ENCODE peak calls at places on chromosomes 12 and 14, in four cellular contexts. D, U, F and R are unnamed samples. For H3K4me1, the result is how much of the 10 kb centered on the place peaks cover.

GRCh38 chr14:72433511-72433910 is 460.4 kb downstream of the DPF3 start:
- DNase-seq in F (no peak), U (no peak), D (no peak), R (no peak)

GRCh38 chr14:97713023-97713422 is 915.8 kb downstream of the VRK1 start:
- DNase-seq in U (no peak), D (no peak), F (peak), R (no peak)

GRCh38 chr12:122999986-123000420 is 19.5 kb downstream of the ARL6IP4 start:
- DNase-seq in D (no peak), U (no peak), F (no peak), R (peak)

GRCh38 chr12:104458645-104459555 is 2.2 kb downstream of the CHST11 start:
- DNase-seq in F (no peak), U (no peak), D (no peak), R (peak)

GRCh38 chr12:27015730-27016076 is 1.5 kb upstream of the TM7SF3 start:
- DNase-seq in F (no peak), D (no peak), U (no peak), R (no peak)

GRCh38 chr12:15522574-15523187 is 200.4 kb downstream of the PTPRO start:
- DNase-seq in D (no peak), U (no peak), F (no peak), R (no peak)

GRCh38 chr14:90518075-90518940 is 121.5 kb downstream of the CALM1 start:
- DNase-seq in D (no peak), F (no peak), U (peak), R (no peak)

GRCh38 chr12:75955251-75955650 is 76.3 kb downstream of the PHLDA1 start:
- DNase-seq in U (no peak), D (no peak), F (no peak), R (no peak)

GRCh38 chr14:77043177-77043983 is 14.9 kb upstream of the IRF2BPL start:
- DNase-seq in D (peak), U (peak), F (no peak), R (peak)

GRCh38 chr14:64715628-64716412 is 11.6 kb downstream of the PLEKHG3 start:
- DNase-seq in U (peak), F (no peak), D (no peak), R (no peak)

GRCh38 chr12:132766380-132767085 is 4.9 kb upstream of the ANKLE2 start:
- DNase-seq in D (no peak), F (no peak), U (no peak), R (peak)

GRCh38 chr14:65333926-65334687 is 78.4 kb upstream of the FUT8 start:
- DNase-seq in U (peak), F (no peak), D (no peak), R (no peak)

GRCh38 chr12:70080577-70080976 is 162.7 kb upstream of the CNOT2 start:
- DNase-seq in U (no peak), D (no peak), F (no peak), R (no peak)

GRCh38 chr12:3490848-3491382 is at the start of gene PRMT8:
- DNase-seq in F (no peak), U (no peak), D (no peak), R (no peak)

GRCh38 chr14:104709387-104710019 is 14.5 kb upstream of the ADSS1 start:
- DNase-seq in U (no peak), D (no peak), F (no peak), R (no peak)

GRCh38 chr14:104710071-104710735 is 13.8 kb upstream of the ADSS1 start:
- DNase-seq in F (no peak), U (no peak), D (no peak), R (no peak)

GRCh38 chr14:104706733-104707628 is 17.0 kb upstream of the ADSS1 start:
- DNase-seq in U (no peak), D (no peak), F (no peak), R (no peak)

GRCh38 chr14:104707629-104708595 is 16.1 kb upstream of the ADSS1 start:
- DNase-seq in U (no peak), F (no peak), D (no peak), R (no peak)

DNA sequence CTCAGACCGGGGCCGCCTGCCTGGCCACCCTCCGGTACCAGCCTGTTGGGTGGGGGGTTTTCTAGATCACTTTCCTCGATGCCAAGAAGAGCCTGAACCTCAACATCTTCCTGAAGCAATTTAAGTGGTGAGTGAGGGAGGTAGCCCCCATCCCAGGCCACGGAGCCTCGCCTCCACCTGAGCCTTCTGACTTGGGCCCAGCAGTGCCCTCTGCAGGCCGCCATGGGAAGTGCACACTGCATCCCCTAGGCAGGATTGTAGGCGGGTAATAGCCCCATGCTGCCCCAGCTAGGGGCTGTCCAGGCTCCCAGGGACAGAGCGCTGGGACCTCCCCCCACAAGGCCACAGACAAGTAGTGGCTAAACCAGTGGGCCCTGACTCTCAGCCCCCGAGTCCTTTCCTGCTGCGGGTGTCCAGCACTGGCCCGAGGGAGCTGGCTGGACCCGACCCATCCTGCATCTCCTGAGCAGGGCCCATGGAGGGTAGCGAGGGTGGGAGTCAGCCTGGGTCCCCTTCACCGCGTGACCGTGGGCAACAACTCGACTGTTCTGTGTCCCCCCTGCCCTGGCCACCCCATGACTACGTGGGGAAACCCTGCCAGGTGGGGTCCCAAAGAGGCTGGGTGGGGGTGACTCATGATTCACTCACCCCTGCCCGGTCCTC is 15.3 kb upstream of the ADSS1 start:
- DNase-seq in F (no peak), D (no peak), U (no peak), R (peak)
- TF ChIP-seq POLR2AphosphoS5 in F (peak), D (no peak), U (no peak), R (peak)

GRCh38 chr12:54634795-54635194 is at the start of gene LACRT:
- DNase-seq in D (peak), F (no peak), U (no peak), R (no peak)
- TF ChIP-seq POLR2A in D (no peak), F (no peak), U (no peak), R (no peak)

GRCh38 chr12:57568838-57569237 is 19.0 kb downstream of the KIF5A start:
- DNase-seq in D (peak), U (no peak), F (no peak), R (no peak)
- H3K4me1 ChIP-seq in D (under half), U (under half), F (under half), R (under half)

GRCh38 chr14:70366890-70367289 is 7.4 kb upstream of the COX16 start:
- DNase-seq in D (no peak), U (no peak), F (no peak), R (no peak)
- TF ChIP-seq POLR2AphosphoS5 in D (no peak), U (no peak), F (no peak), R (no peak)

DNA sequence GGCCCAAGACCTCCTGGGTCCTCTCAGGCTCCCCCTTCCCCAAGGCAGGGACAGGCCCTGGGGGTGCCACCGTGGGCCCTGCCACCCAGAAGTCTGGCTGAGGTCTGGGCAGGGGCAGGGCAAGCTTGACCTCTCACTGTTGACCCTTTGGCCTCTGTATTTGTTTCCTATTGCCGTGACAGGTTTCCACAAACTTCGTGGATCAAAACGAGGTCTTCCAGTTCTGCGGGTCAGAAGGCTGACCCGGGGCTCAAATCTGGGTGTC is 12.7 kb downstream of the TNFAIP2 start:
- DNase-seq in D (no peak), F (no peak), U (no peak), R (no peak)
- TF ChIP-seq POLR2A in D (no peak), F (no peak), U (no peak), R (no peak)

DNA sequence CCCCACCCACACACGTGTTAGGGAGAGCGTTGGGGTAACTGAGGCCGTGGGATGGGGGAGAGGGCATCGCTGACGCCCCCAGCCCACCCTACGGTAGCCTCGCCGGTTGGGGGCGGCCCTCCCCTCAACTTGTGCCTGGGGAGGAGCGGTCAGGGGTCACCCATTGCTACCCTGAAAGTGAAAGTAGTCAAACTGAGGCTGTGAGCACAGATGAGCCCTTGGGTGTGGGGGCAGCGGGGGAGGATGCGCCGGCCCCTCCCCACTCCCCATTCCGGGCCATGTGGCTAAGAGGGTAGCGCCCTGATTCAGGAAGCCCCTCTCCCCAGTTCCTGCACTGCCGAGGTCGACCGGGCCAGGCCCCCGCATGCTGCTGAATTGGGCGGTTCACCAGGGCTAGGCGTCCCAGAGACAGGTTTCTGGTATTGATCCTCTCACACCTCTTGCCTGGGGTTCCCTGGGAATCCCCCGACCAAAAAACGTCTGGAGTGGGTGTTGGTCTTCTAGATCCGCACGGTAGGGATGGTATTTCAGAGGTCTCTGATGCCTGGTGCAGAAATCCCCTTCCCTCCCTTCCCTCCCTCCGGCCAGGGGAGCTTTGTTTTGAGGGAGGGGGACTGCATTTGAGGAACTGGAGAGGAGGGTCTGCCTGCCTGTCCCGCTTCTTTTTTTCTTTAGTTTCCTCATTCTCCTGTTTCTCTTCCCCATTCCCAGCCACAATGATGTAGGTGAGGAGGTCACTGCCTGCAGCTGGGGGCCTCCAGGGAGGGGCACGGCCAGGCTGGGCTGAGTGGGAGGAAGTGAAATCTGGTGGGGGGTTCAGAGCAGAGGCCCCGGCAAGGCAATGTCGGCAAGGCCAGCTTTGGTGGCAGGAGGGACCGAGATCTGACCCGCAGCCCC is 999 bp downstream of the SH2B3 start:
- DNase-seq in F (no peak), D (no peak), U (peak), R (peak)
- H3K4me1 ChIP-seq in F (half or more), D (half or more), U (half or more), R (half or more)

GRCh38 chr12:11718768-11719253 is 69.3 kb downstream of the ETV6 start:
- DNase-seq in F (no peak), D (no peak), U (peak), R (no peak)
- TF ChIP-seq POLR2AphosphoS5 in F (no peak), D (no peak), U (peak), R (no peak)

GRCh38 chr12:6851153-6851920 is at the start of gene CDCA3:
- DNase-seq in F (no peak), U (peak), D (peak), R (peak)
- TF ChIP-seq POLR2A in F (peak), U (peak), D (no peak), R (no peak)